ENCODE peak calls at places on chromosomes 12 and 14, in seven cellular contexts. Z is H54; F is GDM1; G is progenitor cell of endocrine pancreas; L is naive thymus-derived CD8-positive, alpha-beta T cell; A is stimulated activated CD8-positive, alpha-beta memory T cell treated with anti-CD3 and anti-CD28 coated beads, Interleukin-7, amount 100 ng/mL, for 1 hour; U is CD4-positive, alpha-beta T cell. D is an unnamed sample.
A peak's percentile ranks its signal among the peaks of the same experiment; 100 is the strongest.

GRCh38 chr12:87939182-87939581 is 90.0 kb downstream of the C12orf50 start:
- DNase-seq in Z (no peak), F (no peak), G (no peak), L (no peak), A (no peak), U (no peak), D (no peak)

GRCh38 chr14:65850429-65851145 is 438.1 kb downstream of the FUT8 start:
- DNase-seq in Z (no peak), F (no peak), G (no peak), L (no peak), A (peak; percentile 23), U (peak; percentile 19), D (no peak)

GRCh38 chr12:128326419-128326818 is 59.4 kb downstream of the TMEM132C start:
- DNase-seq in Z (no peak), F (no peak), G (no peak), L (no peak), A (no peak), U (no peak), D (no peak)

GRCh38 chr14:98853063-98853729 is 418.8 kb downstream of the BCL11B start:
- DNase-seq in Z (no peak), F (no peak), G (no peak), L (no peak), A (no peak), U (no peak), D (no peak)

GRCh38 chr12:108699955-108700563 is 31.3 kb downstream of the CORO1C start:
- DNase-seq in Z (no peak), F (peak; percentile 18), G (no peak), L (no peak), A (no peak), U (no peak), D (no peak)

GRCh38 chr12:113961921-113962710 is 4.0 kb downstream of the RBM19 start:
- DNase-seq in Z (peak; percentile 27), F (no peak), G (no peak), L (no peak), A (no peak), U (no peak), D (no peak)

GRCh38 chr14:30214014-30214413 is 286.4 kb upstream of the PRKD1 start:
- DNase-seq in Z (no peak), F (no peak), G (no peak), L (no peak), A (no peak), U (no peak), D (no peak)

GRCh38 chr14:75720828-75721227 is 59.8 kb downstream of the TTLL5 start:
- DNase-seq in Z (no peak), F (no peak), G (no peak), L (no peak), A (no peak), U (no peak), D (no peak)

GRCh38 chr12:12333407-12333831 is 16.6 kb downstream of the MANSC1 start:
- DNase-seq in Z (no peak), F (no peak), G (no peak), L (no peak), A (no peak), U (no peak), D (no peak)

GRCh38 chr12:95088339-95088738 is 14.9 kb upstream of the NR2C1 start:
- DNase-seq in Z (no peak), F (no peak), G (no peak), L (no peak), A (no peak), U (no peak), D (no peak)

GRCh38 chr12:53047221-53048032 is 2.4 kb upstream of the TNS2 start:
- DNase-seq in Z (peak; percentile 67), F (no peak), G (peak; percentile 79), L (peak; percentile 80), A (peak; percentile 35), U (peak; percentile 56), D (peak; percentile 80)

GRCh38 chr14:55448146-55448614 is 7.8 kb upstream of the TBPL2 start:
- DNase-seq in Z (peak; percentile 60), F (no peak), G (no peak), L (no peak), A (no peak), U (no peak), D (no peak)

GRCh38 chr14:76773188-76773885 is 12.1 kb downstream of the VASH1 start:
- DNase-seq in Z (peak; percentile 69), F (peak; percentile 74), G (no peak), L (no peak), A (no peak), U (no peak), D (peak; percentile 29)

GRCh38 chr14:68628605-68629310 is 164.1 kb downstream of the ZFP36L1 start:
- DNase-seq in Z (no peak), F (no peak), G (no peak), L (no peak), A (peak; percentile 2), U (peak; percentile 13), D (no peak)

GRCh38 chr12:119544780-119545625 is 48.6 kb upstream of the TMEM233 start:
- DNase-seq in Z (peak; percentile 31), F (peak; percentile 11), G (peak; percentile 63), L (peak; percentile 24), A (peak; percentile 9), U (peak; percentile 36), D (no peak)

D was measured in type B pancreatic cell.